ENCODE peak calls at places on chromosome 4, in four cellular contexts. T is NCI-H345; B is activated naive CD4-positive, alpha-beta T cell; Q is iris pigment epithelial cell. N is an unnamed sample.
A peak's percentile ranks its signal among the peaks of the same experiment; 100 is the strongest.

GRCh38 chr4:94583938-94584641 is 132.3 kb downstream of the PDLIM5 start:
- DNase-seq in T (no peak), B (no peak), Q (no peak), N (no peak)

GRCh38 chr4:87811977-87812376 is 12.6 kb downstream of the IBSP start:
- DNase-seq in T (no peak), B (no peak), Q (peak; percentile 28), N (no peak)

GRCh38 chr4:94406668-94407437 is 44.9 kb upstream of the PDLIM5 start:
- DNase-seq in T (peak; percentile 54), B (peak; percentile 1), Q (peak; percentile 88), N (peak; percentile 74)

GRCh38 chr4:8350841-8351461 is 81.4 kb downstream of the HTRA3 start:
- DNase-seq in T (no peak), B (no peak), Q (no peak), N (no peak)

GRCh38 chr4:14513471-14513870 is 488.8 kb upstream of the CPEB2 start:
- DNase-seq in T (no peak), B (no peak), Q (peak; percentile 15), N (peak; percentile 60)

GRCh38 chr4:2248044-2248780 is 6.3 kb upstream of the HAUS3 start:
- DNase-seq in T (no peak), B (no peak), Q (no peak), N (no peak)

GRCh38 chr4:94395541-94395940 is 52.9 kb upstream of the HPGDS start:
- DNase-seq in T (no peak), B (no peak), Q (no peak), N (no peak)

GRCh38 chr4:139918994-139919393 is 235.0 kb downstream of the MAML3 start:
- DNase-seq in T (no peak), B (no peak), Q (peak; percentile 9), N (no peak)

GRCh38 chr4:106355193-106355592 is 13.4 kb downstream of the GIMD1 start:
- DNase-seq in T (no peak), B (no peak), Q (no peak), N (peak; percentile 47)

GRCh38 chr4:145302725-145303124 is 122.3 kb upstream of the OTUD4 start:
- DNase-seq in T (no peak), B (no peak), Q (no peak), N (no peak)

GRCh38 chr4:3700223-3700622 is 66.0 kb upstream of the ADRA2C start:
- DNase-seq in T (no peak), B (no peak), Q (no peak), N (no peak)

GRCh38 chr4:127930175-127930574 is 34.8 kb downstream of the MFSD8 start:
- DNase-seq in T (no peak), B (no peak), Q (no peak), N (no peak)

GRCh38 chr4:98481167-98481566 is 177.2 kb downstream of the TSPAN5 start:
- DNase-seq in T (no peak), B (no peak), Q (no peak), N (no peak)

GRCh38 chr4:140238353-140239041 is 84.5 kb upstream of the MAML3 start:
- DNase-seq in T (peak; percentile 89), B (no peak), Q (peak; percentile 77), N (peak; percentile 27)

GRCh38 chr4:112448211-112448745 is 67.7 kb downstream of the NEUROG2 start:
- DNase-seq in T (no peak), B (no peak), Q (peak; percentile 51), N (peak; percentile 61)

GRCh38 chr4:6119507-6120020 is 80.8 kb downstream of the JAKMIP1 start:
- DNase-seq in T (no peak), B (no peak), Q (no peak), N (peak; percentile 12)

GRCh38 chr4:16443504-16444088 is 217.3 kb upstream of the TAPT1 start:
- DNase-seq in T (no peak), B (no peak), Q (peak; percentile 52), N (peak; percentile 54)

N was measured in M059J.